ENCODE peak calls at places on chromosomes 3 and 15, in four cellular contexts. One of them, this sample, is unnamed.
A peak's percentile ranks its signal among the peaks of the same experiment; 100 is the strongest.

GRCh38 chr15:28981921-28982320 is 96.1 kb downstream of the APBA2 start:
- DNase-seq in HCT116: no peak
- DNase-seq in WTC11: no peak
- DNase-seq in fibroblast of mammary gland: no peak
- DNase-seq in this sample: no peak

GRCh38 chr3:177525987-177526712 is 328.9 kb upstream of the TBL1XR1 start:
- DNase-seq in HCT116: no peak
- DNase-seq in WTC11: no peak
- DNase-seq in fibroblast of mammary gland: no peak
- DNase-seq in this sample: peak; percentile 11

GRCh38 chr3:46646700-46647099 is 34.4 kb downstream of the FAM240A start:
- DNase-seq in fibroblast of mammary gland: peak; percentile 88
- DNase-seq in HCT116: no peak
- DNase-seq in WTC11: no peak
- DNase-seq in this sample: peak; percentile 74

GRCh38 chr3:139653582-139653981 is 24.2 kb downstream of the NMNAT3 start:
- DNase-seq in WTC11: no peak
- DNase-seq in HCT116: no peak
- DNase-seq in fibroblast of mammary gland: no peak
- DNase-seq in this sample: no peak

GRCh38 chr3:37243811-37244748 is 69.7 kb upstream of the LRRFIP2 start:
- DNase-seq in WTC11: peak; percentile 67
- DNase-seq in fibroblast of mammary gland: peak; percentile 83
- DNase-seq in HCT116: peak; percentile 44
- DNase-seq in this sample: peak; percentile 86

GRCh38 chr15:65259367-65259781 is 27.3 kb downstream of the PARP16 start:
- DNase-seq in fibroblast of mammary gland: peak; percentile 37
- DNase-seq in HCT116: no peak
- DNase-seq in WTC11: no peak
- DNase-seq in this sample: no peak

GRCh38 chr3:123745184-123745855 is 138.8 kb downstream of the MYLK start:
- DNase-seq in HCT116: no peak
- DNase-seq in fibroblast of mammary gland: peak; percentile 51
- DNase-seq in WTC11: no peak
- DNase-seq in this sample: no peak

GRCh38 chr3:154971341-154971740 is 108.8 kb upstream of the MME start:
- DNase-seq in fibroblast of mammary gland: peak; percentile 62
- DNase-seq in HCT116: no peak
- DNase-seq in WTC11: no peak
- DNase-seq in this sample: no peak

GRCh38 chr15:82043726-82044372 is 2.0 kb downstream of the MEX3B start:
- DNase-seq in WTC11: peak; percentile 48
- DNase-seq in fibroblast of mammary gland: peak; percentile 25
- DNase-seq in HCT116: no peak
- DNase-seq in this sample: peak; percentile 6

GRCh38 chr3:131794766-131795381 is 239.9 kb downstream of the CPNE4 start:
- DNase-seq in WTC11: peak; percentile 37
- DNase-seq in fibroblast of mammary gland: peak; percentile 65
- DNase-seq in HCT116: peak; percentile 39
- DNase-seq in this sample: peak; percentile 65

GRCh38 chr3:18968120-18968519 is 180.2 kb upstream of the KCNH8 start:
- DNase-seq in fibroblast of mammary gland: no peak
- DNase-seq in WTC11: no peak
- DNase-seq in HCT116: no peak
- DNase-seq in this sample: no peak

GRCh38 chr15:31278056-31278445 is 48.6 kb upstream of the KLF13 start:
- DNase-seq in WTC11: peak; percentile 10
- DNase-seq in HCT116: no peak
- DNase-seq in fibroblast of mammary gland: no peak
- DNase-seq in this sample: no peak

GRCh38 chr3:54565956-54566355 is 361.9 kb downstream of the LRTM1 start:
- DNase-seq in WTC11: no peak
- DNase-seq in HCT116: no peak
- DNase-seq in fibroblast of mammary gland: no peak
- DNase-seq in this sample: no peak

GRCh38 chr3:168398371-168399030 is 302.8 kb upstream of the GOLIM4 start:
- DNase-seq in HCT116: no peak
- DNase-seq in fibroblast of mammary gland: no peak
- DNase-seq in WTC11: no peak
- DNase-seq in this sample: no peak

GRCh38 chr3:140870351-140870750 is 71.3 kb upstream of the SLC25A36 start:
- DNase-seq in fibroblast of mammary gland: no peak
- DNase-seq in WTC11: no peak
- DNase-seq in HCT116: no peak
- DNase-seq in this sample: no peak

GRCh38 chr3:185693985-185694675 is 108.0 kb downstream of the SENP2 start:
- DNase-seq in fibroblast of mammary gland: peak; percentile 71
- DNase-seq in WTC11: no peak
- DNase-seq in HCT116: no peak
- DNase-seq in this sample: peak; percentile 55

GRCh38 chr3:136385457-136385856 is 135.3 kb downstream of the PCCB start:
- DNase-seq in WTC11: no peak
- DNase-seq in HCT116: no peak
- DNase-seq in fibroblast of mammary gland: no peak
- DNase-seq in this sample: no peak

GRCh38 chr15:50148362-50148963 is 29.4 kb upstream of the ATP8B4 start:
- DNase-seq in HCT116: peak; percentile 81
- DNase-seq in WTC11: peak; percentile 54
- DNase-seq in fibroblast of mammary gland: peak; percentile 72
- DNase-seq in this sample: peak; percentile 76

GRCh38 chr3:58576716-58577115 is 475 bp downstream of the FAM107A start:
- DNase-seq in HCT116: no peak
- DNase-seq in WTC11: no peak
- DNase-seq in fibroblast of mammary gland: no peak
- DNase-seq in this sample: no peak

GRCh38 chr3:188507244-188507720 is 353.3 kb downstream of the LPP start:
- DNase-seq in HCT116: no peak
- DNase-seq in WTC11: no peak
- DNase-seq in fibroblast of mammary gland: peak; percentile 91
- DNase-seq in this sample: peak; percentile 81

GRCh38 chr3:145716519-145716918 is 444.5 kb downstream of the PLOD2 start:
- DNase-seq in WTC11: no peak
- DNase-seq in HCT116: no peak
- DNase-seq in fibroblast of mammary gland: peak; percentile 85
- DNase-seq in this sample: no peak

GRCh38 chr15:86079491-86080266 is at the start of gene AGBL1:
- DNase-seq in HCT116: no peak
- DNase-seq in fibroblast of mammary gland: no peak
- DNase-seq in WTC11: peak; percentile 42
- DNase-seq in this sample: no peak

GRCh38 chr3:50493623-50494022 is 9.8 kb downstream of the CACNA2D2 start:
- DNase-seq in WTC11: no peak
- DNase-seq in fibroblast of mammary gland: no peak
- DNase-seq in HCT116: no peak
- DNase-seq in this sample: no peak

GRCh38 chr3:51675201-51675611 is 4.2 kb downstream of the TEX264 start:
- DNase-seq in HCT116: no peak
- DNase-seq in WTC11: no peak
- DNase-seq in fibroblast of mammary gland: peak; percentile 50
- DNase-seq in this sample: peak; percentile 57

DNA sequence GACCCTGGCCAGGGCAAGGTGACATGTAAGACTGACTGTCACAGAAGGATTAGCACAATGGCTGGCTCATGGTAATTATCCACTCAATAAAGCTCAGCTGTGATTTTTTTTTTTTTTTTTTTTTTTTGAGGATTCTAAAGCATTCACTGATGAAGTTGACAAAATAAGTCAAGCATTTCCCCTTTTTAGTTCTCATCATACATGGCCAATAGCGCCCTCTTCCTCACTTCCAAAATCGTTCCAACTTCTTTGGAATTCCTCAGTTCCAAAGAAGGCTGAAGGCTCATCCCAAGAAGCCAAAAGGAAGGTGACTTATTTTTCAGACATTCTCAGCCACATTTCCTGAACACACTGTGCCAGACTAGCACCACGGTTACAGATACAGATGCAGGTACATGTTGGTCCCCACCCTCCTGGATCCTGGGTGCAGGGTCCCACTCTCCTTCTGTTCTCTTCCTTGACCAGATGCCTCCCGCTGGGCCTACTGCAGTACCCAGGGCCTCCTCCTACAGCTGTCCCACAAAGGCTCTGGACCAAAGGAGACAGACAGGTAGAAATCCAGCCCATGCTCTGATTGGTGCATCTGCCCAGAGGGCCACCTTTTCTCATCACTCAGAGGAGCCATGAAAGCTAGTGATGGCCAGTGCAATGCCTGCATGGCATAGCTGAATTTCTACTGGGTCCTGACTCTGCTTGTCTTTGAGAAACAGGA is 202.6 kb downstream of the UACA start:
- DNase-seq in WTC11: no peak
- DNase-seq in fibroblast of mammary gland: peak; percentile 7
- DNase-seq in HCT116: no peak
- DNase-seq in this sample: no peak
- TF ChIP-seq CTCF in WTC11: no peak
- TF ChIP-seq CTCF in fibroblast of mammary gland: no peak
- TF ChIP-seq CTCF in HCT116: no peak
- TF ChIP-seq CTCF in this sample: peak; percentile 50

GRCh38 chr3:49093853-49094767 is at the start of gene QRICH1:
- DNase-seq in WTC11: peak; percentile 98
- DNase-seq in fibroblast of mammary gland: peak; percentile 97
- DNase-seq in HCT116: peak; percentile 97
- DNase-seq in this sample: peak; percentile 99
- TF ChIP-seq CTCF in WTC11: no peak
- TF ChIP-seq CTCF in fibroblast of mammary gland: peak; percentile 68
- TF ChIP-seq CTCF in HCT116: peak; percentile 73
- TF ChIP-seq CTCF in this sample: peak; percentile 64

DNA sequence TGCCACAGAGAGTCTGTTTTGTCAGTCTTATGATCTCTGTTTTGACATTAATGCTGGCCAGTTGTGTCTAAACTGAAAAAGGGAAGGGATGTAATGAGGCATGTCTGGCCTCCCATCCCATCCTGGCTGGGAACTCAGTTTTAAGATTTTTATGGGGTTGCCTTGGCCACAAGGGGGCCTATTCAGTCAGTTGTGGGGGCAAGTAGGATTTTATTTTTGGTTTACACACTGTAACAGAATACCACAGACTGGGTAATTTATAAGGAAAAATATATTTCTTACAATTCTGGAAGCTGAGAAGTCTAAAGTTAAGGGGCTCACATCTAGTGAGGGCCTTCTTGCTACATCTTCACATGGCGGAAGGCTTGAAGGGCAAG is 129.8 kb downstream of the TMEM108 start:
- DNase-seq in fibroblast of mammary gland: no peak
- DNase-seq in HCT116: no peak
- DNase-seq in WTC11: no peak
- DNase-seq in this sample: no peak
- TF ChIP-seq CTCF in fibroblast of mammary gland: no peak
- TF ChIP-seq CTCF in HCT116: peak; percentile 36
- TF ChIP-seq CTCF in WTC11: no peak
- TF ChIP-seq CTCF in this sample: peak; percentile 36

GRCh38 chr15:101049282-101049681 is 130.1 kb downstream of the LRRK1 start:
- DNase-seq in WTC11: no peak
- DNase-seq in fibroblast of mammary gland: no peak
- DNase-seq in HCT116: no peak
- DNase-seq in this sample: no peak
- TF ChIP-seq CTCF in WTC11: no peak
- TF ChIP-seq CTCF in fibroblast of mammary gland: no peak
- TF ChIP-seq CTCF in HCT116: no peak
- TF ChIP-seq CTCF in this sample: no peak

This sample was measured in HFFc6.